ENCODE peak calls at places on chromosomes 16 and 17, in seven cellular contexts. O, U, F, A, Y, K and H are unnamed samples.
A peak's percentile ranks its signal among the peaks of the same experiment; 100 is the strongest.

GRCh38 chr17:72250206-72250605 is 129.4 kb downstream of the SOX9 start:
- DNase-seq in A (no peak), O (no peak), U (no peak), Y (no peak), F (no peak), K (no peak), H (no peak)

GRCh38 chr16:85448557-85449194 is 164.4 kb upstream of the GSE1 start:
- DNase-seq in Y (no peak), A (no peak), K (no peak), O (peak; percentile 86), F (no peak), U (no peak), H (no peak)

GRCh38 chr17:7017827-7018200 is 5.0 kb upstream of the BCL6B start:
- DNase-seq in K (no peak), O (no peak), U (no peak), A (no peak), Y (no peak), F (no peak), H (no peak)

GRCh38 chr16:31118223-31119155 is 1.0 kb downstream of the KAT8 start:
- DNase-seq in O (no peak), U (peak; percentile 97), Y (no peak), A (no peak), F (no peak), K (peak; percentile 40), H (peak; percentile 82)

GRCh38 chr17:45791041-45791582 is 7.0 kb downstream of the CRHR1 start:
- DNase-seq in U (no peak), O (no peak), Y (no peak), F (no peak), A (no peak), K (no peak), H (no peak)

GRCh38 chr16:2827831-2828520 is 2.1 kb upstream of the ZG16B start:
- DNase-seq in U (no peak), O (no peak), K (no peak), A (no peak), Y (peak; percentile 25), F (no peak), H (no peak)

GRCh38 chr17:14458724-14459123 is 157.8 kb downstream of the HS3ST3B1 start:
- DNase-seq in F (no peak), A (no peak), Y (no peak), O (no peak), U (no peak), K (no peak), H (no peak)

GRCh38 chr16:68229431-68230175 is 6.3 kb downstream of the ESRP2 start:
- DNase-seq in K (peak; percentile 64), O (peak; percentile 69), Y (no peak), F (no peak), A (no peak), U (peak; percentile 23), H (no peak)

GRCh38 chr16:15788846-15789239 is 68.0 kb downstream of the MYH11 start:
- DNase-seq in U (no peak), F (no peak), O (no peak), K (no peak), A (no peak), Y (no peak), H (no peak)

GRCh38 chr17:13599808-13600398 is 1.8 kb downstream of the HS3ST3A1 start:
- DNase-seq in Y (no peak), F (no peak), U (no peak), A (no peak), K (peak; percentile 38), O (no peak), H (no peak)

GRCh38 chr16:29974291-29975133 is 844 bp downstream of the TAOK2 start:
- DNase-seq in A (no peak), F (no peak), K (peak; percentile 4), U (no peak), O (peak; percentile 56), Y (peak; percentile 59), H (no peak)

GRCh38 chr16:72099377-72099818 is 5.8 kb downstream of the DHX38 start:
- DNase-seq in U (peak; percentile 45), K (peak; percentile 63), Y (no peak), A (no peak), O (peak; percentile 78), F (peak; percentile 37), H (no peak)

GRCh38 chr17:78664476-78665384 is 87.5 kb upstream of the DNAH17 start:
- DNase-seq in U (no peak), A (no peak), F (no peak), K (peak; percentile 17), Y (no peak), O (no peak), H (no peak)

GRCh38 chr17:69810326-69811035 is 264.5 kb upstream of the KCNJ16 start:
- DNase-seq in Y (no peak), F (no peak), K (peak; percentile 66), U (peak; percentile 41), O (no peak), A (no peak), H (no peak)

GRCh38 chr16:1143761-1144450 is 9.0 kb upstream of the CACNA1H start:
- DNase-seq in K (no peak), O (no peak), F (no peak), U (no peak), Y (no peak), A (no peak), H (no peak)

GRCh38 chr17:43832168-43832975 is 574 bp downstream of the MPP3 start:
- DNase-seq in Y (peak; percentile 69), F (peak; percentile 52), A (no peak), O (peak; percentile 90), U (peak; percentile 74), K (peak; percentile 90), H (no peak)

GRCh38 chr17:67637901-67638641 is 79.7 kb upstream of the NOL11 start:
- DNase-seq in O (no peak), F (peak; percentile 79), Y (peak; percentile 51), K (peak; percentile 99), U (peak; percentile 99), A (no peak), H (no peak)

GRCh38 chr17:12522743-12523181 is 142.9 kb upstream of the MYOCD start:
- DNase-seq in K (peak; percentile 38), Y (no peak), O (no peak), A (no peak), F (peak; percentile 40), U (no peak), H (no peak)

GRCh38 chr16:64397945-64398508 is 723.8 kb downstream of the CDH11 start:
- DNase-seq in U (no peak), K (peak; percentile 53), O (no peak), Y (no peak), A (no peak), F (no peak), H (no peak)

GRCh38 chr16:35102780-35103403 is 1643.5 kb downstream of the TP53TG3F start:
- DNase-seq in F (no peak), K (no peak), Y (no peak), O (peak; percentile 26), A (no peak), U (no peak), H (no peak)

GRCh38 chr17:58415371-58416055 is 1.8 kb downstream of the RNF43 start:
- DNase-seq in O (peak; percentile 11), A (no peak), F (peak; percentile 38), K (peak; percentile 38), U (peak; percentile 33), Y (peak; percentile 54), H (no peak)

GRCh38 chr17:7321466-7321865 is 6.3 kb upstream of the GPS2 start:
- DNase-seq in K (no peak), F (no peak), O (peak; percentile 11), A (no peak), Y (no peak), U (no peak), H (no peak)

GRCh38 chr16:46949216-46949892 is 24.1 kb downstream of the DNAJA2 start:
- DNase-seq in K (no peak), Y (no peak), O (no peak), A (no peak), U (no peak), F (no peak), H (no peak)

DNA sequence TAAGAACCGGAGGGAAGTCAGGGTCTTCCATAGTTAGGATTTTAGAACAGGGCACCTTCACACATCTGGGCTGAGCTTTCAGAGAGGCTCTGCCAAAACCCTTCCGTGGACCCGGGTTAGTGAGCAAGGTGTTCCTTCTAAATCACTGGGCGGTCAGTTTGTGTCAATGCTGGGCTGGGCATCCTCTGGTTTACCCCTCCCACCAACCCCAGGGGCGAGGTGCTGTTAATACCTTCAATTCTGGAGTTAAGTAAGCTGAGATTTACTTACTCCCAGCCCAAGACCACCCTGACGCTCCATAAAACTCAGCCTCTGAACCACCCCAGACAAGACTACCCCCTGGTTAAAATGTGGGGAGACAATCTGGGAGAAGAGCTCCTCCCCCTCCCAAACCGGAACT is 1.0 kb downstream of the TMEM92 start:
- DNase-seq in Y (peak; percentile 32), F (no peak), A (no peak), O (no peak), U (no peak), K (no peak), H (no peak)
- H3K27ac ChIP-seq in Y (no peak overlapping the region), F (no peak overlapping the region), A (no peak overlapping the region), O (no peak overlapping the region), U (no peak overlapping the region), K (no peak overlapping the region), H (no peak overlapping the region)

GRCh38 chr17:82616021-82616703 is 32.1 kb downstream of the WDR45B start:
- DNase-seq in A (no peak), O (no peak), K (no peak), Y (no peak), F (no peak), U (no peak), H (no peak)
- H3K36me3 ChIP-seq in A (peaks cover 42% of the 10 kb centered on the region), O (peaks cover 60% of the 10 kb centered on the region), K (peaks cover 46% of the 10 kb centered on the region), Y (peaks cover 70% of the 10 kb centered on the region), F (peaks cover 29% of the 10 kb centered on the region), U (peaks cover 19% of the 10 kb centered on the region), H (no peaks in the 10 kb centered on the region)

GRCh38 chr17:10048951-10049350 is 143.9 kb upstream of the RCVRN start:
- DNase-seq in Y (no peak), O (no peak), F (no peak), K (no peak), U (no peak), A (no peak), H (no peak)
- TF ChIP-seq CTCF in Y (no peak), O (no peak), F (no peak), K (no peak), U (no peak), A (no peak), H (no peak)

GRCh38 chr17:20190605-20191004 is 181.4 kb downstream of the SPECC1 start:
- DNase-seq in A (no peak), O (no peak), U (no peak), F (no peak), K (no peak), Y (no peak), H (no peak)

GRCh38 chr17:20191066-20191465 is 181.9 kb downstream of the SPECC1 start:
- DNase-seq in Y (no peak), K (peak; percentile 96), U (peak; percentile 90), A (no peak), O (no peak), F (no peak), H (no peak)

GRCh38 chr17:20187049-20187448 is 177.9 kb downstream of the SPECC1 start:
- DNase-seq in A (no peak), U (no peak), O (no peak), K (peak; percentile 22), F (no peak), Y (no peak), H (no peak)

GRCh38 chr17:20189322-20189721 is 180.2 kb downstream of the SPECC1 start:
- DNase-seq in O (no peak), A (no peak), K (peak; percentile 67), U (peak; percentile 79), Y (no peak), F (no peak), H (no peak)

DNA sequence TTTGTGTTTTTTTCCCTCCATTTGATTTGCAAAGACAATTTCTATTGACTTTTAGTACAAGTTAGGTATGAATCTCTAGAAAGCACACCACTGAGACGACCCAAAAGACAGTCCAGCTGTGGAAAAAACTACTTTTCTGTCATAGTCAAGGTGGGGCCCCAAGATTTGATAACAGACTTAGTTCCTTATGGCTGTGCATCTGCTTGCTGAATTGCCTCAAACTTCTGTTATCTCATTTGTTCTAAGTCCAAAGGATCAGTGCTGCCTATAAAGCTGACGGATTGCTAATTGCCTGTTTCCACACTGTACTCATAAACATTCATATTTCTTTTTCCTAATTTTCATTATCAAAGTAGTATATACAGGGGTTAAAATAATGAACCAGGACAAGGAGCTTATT is 180.8 kb downstream of the SPECC1 start:
- DNase-seq in A (no peak), Y (no peak), K (no peak), O (no peak), U (no peak), F (no peak), H (no peak)
- H3K27ac ChIP-seq in A (no peak overlapping the region), Y (no peak overlapping the region), K (no peak overlapping the region), O (no peak overlapping the region), U (no peak overlapping the region), F (no peak overlapping the region), H (no peak overlapping the region)